ENCODE peak calls at places on chromosome 1, in nine cellular contexts. T is tibial artery; G is SIG-M5; R is body of pancreas; M is stimulated activated CD8-positive, alpha-beta memory T cell treated with anti-CD3 and anti-CD28 coated beads, Interleukin-4, amount 100 ng/mL, for 4 hours; L is lung; Q is fibroblast of mammary gland; F is brain microvascular endothelial cell; P is AG04450. V is an unnamed sample.
A peak's percentile ranks its signal among the peaks of the same experiment; 100 is the strongest.

GRCh38 chr1:1282998-1283397 is 2.8 kb downstream of the SCNN1D start:
- DNase-seq in P (no peak), M (no peak), T (no peak), R (no peak), F (peak; percentile 37), L (no peak), G (no peak), Q (peak; percentile 80), V (peak; percentile 36)

GRCh38 chr1:117054068-117054467 is 6.1 kb upstream of the TTF2 start:
- DNase-seq in F (no peak), P (no peak), M (no peak), Q (no peak), G (no peak), R (no peak), L (no peak), T (no peak), V (no peak)

GRCh38 chr1:99965646-99966375 is 4.0 kb upstream of the SLC35A3 start:
- DNase-seq in P (no peak), T (no peak), Q (no peak), M (no peak), L (no peak), G (no peak), F (no peak), R (no peak), V (no peak)

GRCh38 chr1:236774926-236775325 is 20.2 kb upstream of the MTR start:
- DNase-seq in L (no peak), R (no peak), T (no peak), G (no peak), M (no peak), F (peak; percentile 15), P (no peak), Q (peak; percentile 42), V (peak; percentile 24)

GRCh38 chr1:171140466-171140865 is 44.6 kb upstream of the FMO2 start:
- DNase-seq in T (peak; percentile 48), Q (peak; percentile 59), R (no peak), L (no peak), P (no peak), G (no peak), M (no peak), F (no peak), V (no peak)

GRCh38 chr1:175155936-175156335 is 36.6 kb downstream of the KIAA0040 start:
- DNase-seq in F (no peak), T (no peak), G (no peak), R (no peak), P (no peak), L (no peak), Q (no peak), M (no peak), V (no peak)

GRCh38 chr1:202009326-202010031 is 908 bp upstream of the ELF3 start:
- DNase-seq in Q (peak; percentile 75), G (no peak), M (peak; percentile 12), R (peak; percentile 89), L (peak; percentile 82), F (peak; percentile 75), P (peak; percentile 55), T (peak; percentile 81), V (peak; percentile 91)

GRCh38 chr1:228543396-228543795 is 56.2 kb downstream of the RNF187 start:
- DNase-seq in M (no peak), R (no peak), P (no peak), G (no peak), T (no peak), Q (no peak), F (no peak), L (no peak), V (no peak)

GRCh38 chr1:238701024-238701423 is 685.3 kb upstream of the CHRM3 start:
- DNase-seq in R (no peak), Q (no peak), P (no peak), G (no peak), M (no peak), F (no peak), L (no peak), T (no peak), V (no peak)

GRCh38 chr1:47572731-47573505 is 135.1 kb downstream of the FOXD2 start:
- DNase-seq in Q (no peak), M (no peak), G (no peak), T (no peak), R (no peak), F (no peak), P (no peak), L (no peak), V (no peak)

GRCh38 chr1:32063261-32063681 is 9.5 kb upstream of the TMEM39B start:
- DNase-seq in P (peak; percentile 38), G (no peak), L (no peak), R (no peak), F (peak; percentile 36), T (no peak), Q (peak; percentile 67), M (no peak), V (peak; percentile 61)

GRCh38 chr1:174021611-174022079 is 512 bp downstream of the RC3H1 start:
- DNase-seq in Q (no peak), P (no peak), L (peak; percentile 34), M (no peak), F (peak; percentile 29), G (no peak), T (peak; percentile 39), R (peak; percentile 54), V (peak; percentile 64)